ENCODE peak calls at places on chromosomes 4 and X, in four cellular contexts. X, O, R and C are unnamed samples.

GRCh38 chr4:159240690-159241089 is 137.8 kb downstream of the RAPGEF2 start:
- DNase-seq in X (no peak), O (peak; percentile 60), R (no peak), C (no peak)

GRCh38 chr4:48949518-48950207 is 36.4 kb upstream of the CWH43 start:
- DNase-seq in X (no peak), O (no peak), R (no peak), C (no peak)

GRCh38 chrX:94162971-94163370 is 489.0 kb downstream of the FAM133A start:
- DNase-seq in X (no peak), O (no peak), R (no peak), C (no peak)

GRCh38 chrX:7024850-7025249 is 122.7 kb upstream of the STS start:
- DNase-seq in X (no peak), O (no peak), R (no peak), C (no peak)

GRCh38 chr4:101328063-101328602 is 19.2 kb downstream of the PPP3CA start:
- DNase-seq in X (no peak), O (no peak), R (peak; percentile 74), C (no peak)

GRCh38 chrX:25021132-25021498 is 5.3 kb upstream of the ARX start:
- DNase-seq in X (no peak), O (no peak), R (no peak), C (no peak)

GRCh38 chrX:39309721-39310152 is 508.5 kb downstream of the MID1IP1 start:
- DNase-seq in X (peak; percentile 18), O (no peak), R (peak; percentile 69), C (no peak)

GRCh38 chr4:84238247-84239090 is 260.6 kb downstream of the NKX6-1 start:
- DNase-seq in X (no peak), O (peak; percentile 21), R (no peak), C (no peak)

GRCh38 chr4:145839151-145839550 is 99.5 kb downstream of the ZNF827 start:
- DNase-seq in X (no peak), O (peak; percentile 34), R (no peak), C (no peak)

GRCh38 chr4:144399927-144400326 is 246.0 kb upstream of the HHIP start:
- DNase-seq in X (no peak), O (peak; percentile 55), R (no peak), C (peak; percentile 64)

GRCh38 chr4:26459054-26459755 is 31.1 kb downstream of the CCKAR start:
- DNase-seq in X (no peak), O (peak; percentile 86), R (peak; percentile 48), C (no peak)

GRCh38 chr4:3009422-3009821 is 46.1 kb downstream of the GRK4 start:
- DNase-seq in X (no peak), O (no peak), R (no peak), C (no peak)

GRCh38 chr4:140240237-140240636 is 86.3 kb upstream of the MAML3 start:
- DNase-seq in X (no peak), O (no peak), R (no peak), C (no peak)

GRCh38 chrX:121260568-121261240 is 213.3 kb downstream of the GLUD2 start:
- DNase-seq in X (no peak), O (no peak), R (no peak), C (no peak)

GRCh38 chr4:83010522-83011318 is at the start of gene LIN54:
- DNase-seq in X (peak; percentile 81), O (peak; percentile 58), R (peak; percentile 89), C (peak; percentile 74)

GRCh38 chrX:17608898-17609297 is 128.4 kb upstream of the SCML1 start:
- DNase-seq in X (no peak), O (no peak), R (no peak), C (no peak)

GRCh38 chr4:55157559-55158277 is 32.3 kb upstream of the KDR start:
- DNase-seq in X (no peak), O (no peak), R (no peak), C (no peak)

GRCh38 chrX:125203737-125204578 is 115.7 kb upstream of the TEX13C start:
- DNase-seq in X (peak; percentile 32), O (no peak), R (no peak), C (peak; percentile 12)

GRCh38 chr4:169117591-169118081 is 107.6 kb upstream of the CBR4 start:
- DNase-seq in X (no peak), O (peak; percentile 95), R (no peak), C (no peak)

GRCh38 chrX:19986531-19986930 is 4.3 kb downstream of the BCLAF3 start:
- DNase-seq in X (no peak), O (no peak), R (no peak), C (no peak)

GRCh38 chrX:12567857-12568256 is 223.4 kb upstream of the PRPS2 start:
- DNase-seq in X (no peak), O (peak; percentile 13), R (no peak), C (no peak)

GRCh38 chrX:153560466-153560865 is 38.5 kb downstream of the CCNQ start:
- DNase-seq in X (no peak), O (no peak), R (no peak), C (no peak)

GRCh38 chr4:173420324-173420752 is 21.4 kb upstream of the SCRG1 start:
- DNase-seq in X (no peak), O (peak; percentile 28), R (peak; percentile 17), C (no peak)

GRCh38 chrX:124347242-124347641 is 879 bp downstream of the SH2D1A start:
- DNase-seq in X (no peak), O (no peak), R (no peak), C (no peak)

GRCh38 chrX:2592279-2592678 is 91.5 kb upstream of the DHRSX start:
- DNase-seq in X (no peak), O (no peak), R (no peak), C (no peak)
- H3K4me1 ChIP-seq in X (peaks cover 4% of the 10 kb centered on the region), O (peaks cover 1% of the 10 kb centered on the region), R (no peaks in the 10 kb centered on the region), C (peaks cover 14% of the 10 kb centered on the region)

GRCh38 chr4:926538-926937 is 5.6 kb downstream of the GAK start:
- DNase-seq in X (no peak), O (no peak), R (no peak), C (no peak)

GRCh38 chr4:921830-922331 is 10.2 kb downstream of the GAK start:
- DNase-seq in X (no peak), O (no peak), R (no peak), C (no peak)

GRCh38 chr4:925771-926500 is 6.2 kb downstream of the GAK start:
- DNase-seq in X (no peak), O (no peak), R (no peak), C (no peak)

GRCh38 chr4:925171-925570 is 6.9 kb downstream of the GAK start:
- DNase-seq in X (no peak), O (no peak), R (no peak), C (no peak)

DNA sequence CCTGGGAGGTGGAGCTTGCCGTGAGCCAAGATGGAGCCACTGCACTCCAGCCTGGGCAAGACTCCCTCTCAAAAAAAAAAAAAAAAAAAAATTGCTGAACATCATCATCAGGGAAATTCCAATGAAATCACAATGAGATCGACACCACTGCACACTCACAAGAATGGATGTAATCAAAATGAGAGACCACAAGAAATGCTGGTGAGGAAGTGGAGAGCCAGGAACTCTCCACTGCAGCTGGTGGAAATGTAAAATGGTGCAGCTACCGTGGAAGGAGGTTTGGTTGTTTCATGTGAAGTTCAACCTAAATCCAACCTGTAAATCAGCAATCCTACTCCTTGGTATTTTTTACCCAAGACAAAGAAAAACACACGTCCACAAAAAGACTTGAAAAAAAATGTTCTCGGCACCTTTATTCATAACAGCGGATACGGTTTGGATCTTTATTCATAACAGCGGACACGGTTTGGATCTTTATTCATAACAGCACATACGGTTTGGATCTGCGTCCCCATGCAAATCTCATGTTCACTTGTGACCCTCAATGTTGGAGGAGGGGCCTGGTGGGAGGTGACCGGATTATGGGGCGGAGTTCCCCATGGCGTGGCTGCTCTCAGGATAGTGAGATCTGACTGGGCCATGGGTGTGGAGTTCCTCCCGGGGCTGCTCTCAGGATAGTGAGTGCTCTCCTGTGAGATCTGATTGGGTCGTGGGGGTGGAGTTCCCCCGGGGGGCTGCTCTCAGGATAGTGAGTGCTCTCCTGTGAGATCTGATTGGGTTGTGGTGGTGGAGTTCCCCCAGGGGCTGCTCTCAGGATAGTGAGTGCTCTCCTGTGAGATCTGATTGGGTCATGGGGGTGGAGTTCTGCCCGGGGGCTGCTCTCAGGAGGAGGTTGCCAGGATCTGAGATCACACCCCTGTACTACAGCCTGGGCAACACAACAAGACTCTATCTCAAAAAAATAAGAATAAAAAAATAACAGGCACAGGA is 7.7 kb downstream of the GAK start:
- DNase-seq in X (no peak), O (peak; percentile 78), R (no peak), C (no peak)
- H3K4me3 ChIP-seq in X (no peak overlapping the region), O (no peak overlapping the region), R (no peak overlapping the region), C (no peak overlapping the region)

DNA sequence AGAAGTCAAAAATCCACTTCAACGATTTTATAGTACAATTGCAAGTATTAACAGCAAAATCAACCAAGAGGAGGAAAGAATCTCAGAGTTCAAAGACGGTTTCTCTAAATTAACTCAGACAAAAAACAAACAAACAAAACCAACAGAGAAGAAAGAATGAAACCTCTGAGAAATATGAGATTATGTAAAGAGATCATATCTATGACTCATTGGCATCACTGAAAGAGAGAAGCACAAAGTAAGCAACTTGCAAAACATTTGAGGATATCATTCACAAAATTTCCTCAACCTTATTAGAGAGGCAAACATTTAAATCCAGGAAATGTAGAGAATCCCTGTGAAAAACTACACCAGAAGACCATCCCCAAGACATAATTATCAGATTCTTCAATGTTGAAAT is 370.4 kb downstream of the INPP4B start:
- DNase-seq in X (no peak), O (peak; percentile 44), R (no peak), C (no peak)
- H3K4me1 ChIP-seq in X (peaks cover 7% of the 10 kb centered on the region), O (peaks cover 1% of the 10 kb centered on the region), R (peaks cover 23% of the 10 kb centered on the region), C (peaks cover 33% of the 10 kb centered on the region)

GRCh38 chr4:40908297-40908696 is 158.5 kb downstream of the NSUN7 start:
- DNase-seq in X (no peak), O (no peak), R (no peak), C (no peak)
- H3K4me3 ChIP-seq in X (no peak overlapping the region), O (no peak overlapping the region), R (no peak overlapping the region), C (no peak overlapping the region)